ENCODE peak calls at places on chromosomes 16 and 17, in seven cellular contexts. Y is hypothalamus; V is astrocyte of the cerebellum; T is lower lobe of right lung; N is psoas muscle; A is cardiac fibroblast; S is CD8-positive, alpha-beta T cell. R is an unnamed sample.

GRCh38 chr17:17851603-17852002 is 14.8 kb upstream of the SREBF1 start:
- DNase-seq in T (no peak), V (no peak), Y (no peak), N (no peak), S (no peak), A (no peak), R (no peak)

GRCh38 chr17:7707858-7708750 is 3.1 kb downstream of the EFNB3 start:
- DNase-seq in A (no peak), T (no peak), N (no peak), V (no peak), S (no peak), Y (no peak), R (peak)

GRCh38 chr17:82039695-82040299 is 2.3 kb upstream of the DCXR start:
- DNase-seq in N (no peak), S (no peak), Y (no peak), T (no peak), V (no peak), A (no peak), R (no peak)

GRCh38 chr17:79842656-79843474 is 3.6 kb upstream of the CBX4 start:
- DNase-seq in Y (no peak), S (no peak), V (no peak), T (no peak), A (no peak), N (no peak), R (no peak)

GRCh38 chr16:17469011-17469741 is 1.6 kb downstream of the XYLT1 start:
- DNase-seq in N (peak), Y (no peak), A (peak), T (no peak), S (no peak), V (peak), R (no peak)

GRCh38 chr17:36837616-36838272 is 99.5 kb upstream of the LHX1 start:
- DNase-seq in T (no peak), Y (no peak), A (no peak), N (no peak), V (no peak), S (no peak), R (no peak)

GRCh38 chr16:19119564-19119963 is 5.8 kb downstream of the ITPRIPL2 start:
- DNase-seq in V (no peak), N (no peak), Y (no peak), A (peak), T (no peak), S (no peak), R (no peak)

GRCh38 chr16:57941016-57941656 is 29.8 kb downstream of the CNGB1 start:
- DNase-seq in T (peak), V (peak), A (peak), S (no peak), N (peak), Y (no peak), R (no peak)

GRCh38 chr17:4541328-4542002 is 13.7 kb downstream of the MYBBP1A start:
- DNase-seq in Y (no peak), V (no peak), N (peak), A (no peak), S (no peak), T (peak), R (no peak)

GRCh38 chr17:2138318-2138717 is 83.4 kb downstream of the HIC1 start:
- DNase-seq in A (peak), V (no peak), T (peak), Y (no peak), S (no peak), N (no peak), R (no peak)

GRCh38 chr16:86398622-86399021 is 111.7 kb upstream of the FOXF1 start:
- DNase-seq in T (no peak), N (no peak), Y (no peak), S (no peak), V (no peak), A (peak), R (no peak)

GRCh38 chr17:77691216-77692085 is 267.1 kb upstream of the TNRC6C start:
- DNase-seq in Y (no peak), S (no peak), T (no peak), V (no peak), A (no peak), N (no peak), R (no peak)

GRCh38 chr16:79071424-79071823 is 529.1 kb downstream of the MAF start:
- DNase-seq in A (no peak), T (no peak), V (no peak), S (no peak), N (no peak), Y (no peak), R (no peak)

GRCh38 chr16:87186876-87187533 is 130.2 kb downstream of the C16orf95 start:
- DNase-seq in A (no peak), Y (no peak), T (no peak), S (no peak), V (no peak), N (no peak), R (no peak)

GRCh38 chr17:77254961-77255741 is 114.4 kb downstream of the SEC14L1 start:
- DNase-seq in A (peak), T (peak), Y (no peak), S (no peak), V (no peak), N (no peak), R (no peak)

R was measured in posterior vena cava.